ENCODE peak calls at places on chromosomes 4 and X, in four cellular contexts. One of them, this sample, is unnamed.

GRCh38 chrX:56503941-56504673 is 59.3 kb upstream of the UBQLN2 start:
- DNase-seq in NCI-H1694 treated with DMSO at 0.1 percent for 48 hours: no peak
- DNase-seq in GM23248: peak; percentile 56
- DNase-seq in GM10248: no peak
- DNase-seq in this sample: no peak

GRCh38 chr4:167544391-167544790 is 310.1 kb upstream of the SPOCK3 start:
- DNase-seq in GM23248: no peak
- DNase-seq in GM10248: no peak
- DNase-seq in NCI-H1694 treated with DMSO at 0.1 percent for 48 hours: no peak
- DNase-seq in this sample: no peak

GRCh38 chr4:78864405-78865024 is 74.7 kb downstream of the PAQR3 start:
- DNase-seq in GM10248: peak; percentile 32
- DNase-seq in GM23248: peak; percentile 81
- DNase-seq in NCI-H1694 treated with DMSO at 0.1 percent for 48 hours: peak; percentile 81
- DNase-seq in this sample: peak; percentile 71

GRCh38 chr4:140851032-140851636 is 94.9 kb upstream of the TBC1D9 start:
- DNase-seq in GM23248: peak; percentile 73
- DNase-seq in NCI-H1694 treated with DMSO at 0.1 percent for 48 hours: peak; percentile 65
- DNase-seq in GM10248: peak; percentile 64
- DNase-seq in this sample: peak; percentile 51

GRCh38 chr4:158624889-158625478 is 46.7 kb downstream of the C4orf46 start:
- DNase-seq in NCI-H1694 treated with DMSO at 0.1 percent for 48 hours: peak; percentile 61
- DNase-seq in GM10248: peak; percentile 24
- DNase-seq in GM23248: peak; percentile 84
- DNase-seq in this sample: no peak

GRCh38 chrX:39716401-39716800 is 381.4 kb downstream of the BCOR start:
- DNase-seq in NCI-H1694 treated with DMSO at 0.1 percent for 48 hours: no peak
- DNase-seq in GM23248: no peak
- DNase-seq in GM10248: no peak
- DNase-seq in this sample: no peak

GRCh38 chrX:100368167-100368566 is 41.9 kb downstream of the PCDH19 start:
- DNase-seq in NCI-H1694 treated with DMSO at 0.1 percent for 48 hours: no peak
- DNase-seq in GM23248: peak; percentile 22
- DNase-seq in GM10248: peak; percentile 12
- DNase-seq in this sample: no peak

GRCh38 chr4:140163029-140163810 is 9.2 kb upstream of the MAML3 start:
- DNase-seq in GM10248: no peak
- DNase-seq in GM23248: peak; percentile 70
- DNase-seq in NCI-H1694 treated with DMSO at 0.1 percent for 48 hours: no peak
- DNase-seq in this sample: peak; percentile 66

GRCh38 chr4:6901669-6902317 is 7.8 kb upstream of the TBC1D14 start:
- DNase-seq in NCI-H1694 treated with DMSO at 0.1 percent for 48 hours: no peak
- DNase-seq in GM10248: no peak
- DNase-seq in GM23248: no peak
- DNase-seq in this sample: no peak

GRCh38 chr4:2441393-2442174 is 22.8 kb downstream of the CFAP99 start:
- DNase-seq in GM23248: peak; percentile 73
- DNase-seq in NCI-H1694 treated with DMSO at 0.1 percent for 48 hours: peak; percentile 32
- DNase-seq in GM10248: peak; percentile 92
- DNase-seq in this sample: peak; percentile 36

GRCh38 chr4:99763635-99764101 is 53.0 kb upstream of the DAPP1 start:
- DNase-seq in NCI-H1694 treated with DMSO at 0.1 percent for 48 hours: no peak
- DNase-seq in GM10248: no peak
- DNase-seq in GM23248: peak; percentile 97
- DNase-seq in this sample: peak; percentile 90

GRCh38 chrX:66200855-66201795 is 37.1 kb downstream of the HEPH start:
- DNase-seq in GM23248: peak; percentile 47
- DNase-seq in GM10248: peak; percentile 13
- DNase-seq in NCI-H1694 treated with DMSO at 0.1 percent for 48 hours: no peak
- DNase-seq in this sample: no peak

GRCh38 chrX:20011608-20012007 is 20.7 kb upstream of the BCLAF3 start:
- DNase-seq in GM10248: no peak
- DNase-seq in GM23248: no peak
- DNase-seq in NCI-H1694 treated with DMSO at 0.1 percent for 48 hours: no peak
- DNase-seq in this sample: no peak

GRCh38 chr4:89538886-89539285 is 231.3 kb upstream of the GPRIN3 start:
- DNase-seq in NCI-H1694 treated with DMSO at 0.1 percent for 48 hours: no peak
- DNase-seq in GM23248: no peak
- DNase-seq in GM10248: no peak
- DNase-seq in this sample: no peak

GRCh38 chrX:20711366-20711765 is 444.7 kb upstream of the RPS6KA3 start:
- DNase-seq in NCI-H1694 treated with DMSO at 0.1 percent for 48 hours: no peak
- DNase-seq in GM10248: no peak
- DNase-seq in GM23248: no peak
- DNase-seq in this sample: no peak

GRCh38 chrX:71147496-71148277 is 3.0 kb downstream of the NLGN3 start:
- DNase-seq in GM10248: no peak
- DNase-seq in NCI-H1694 treated with DMSO at 0.1 percent for 48 hours: no peak
- DNase-seq in GM23248: no peak
- DNase-seq in this sample: no peak

GRCh38 chrX:119753001-119753400 is 5.4 kb upstream of the SOWAHD start:
- DNase-seq in GM23248: no peak
- DNase-seq in GM10248: no peak
- DNase-seq in NCI-H1694 treated with DMSO at 0.1 percent for 48 hours: no peak
- DNase-seq in this sample: no peak

GRCh38 chr4:138919094-138919936 is 96.3 kb upstream of the NOCT start:
- DNase-seq in GM23248: peak; percentile 85
- DNase-seq in GM10248: peak; percentile 33
- DNase-seq in NCI-H1694 treated with DMSO at 0.1 percent for 48 hours: peak; percentile 62
- DNase-seq in this sample: peak; percentile 80

GRCh38 chr4:139279723-139280620 is at the start of gene MGARP:
- DNase-seq in GM10248: peak; percentile 28
- DNase-seq in GM23248: no peak
- DNase-seq in NCI-H1694 treated with DMSO at 0.1 percent for 48 hours: no peak
- DNase-seq in this sample: no peak